ENCODE peak calls at places on chromosome 9, in seven cellular contexts. U is transverse colon, Q is thoracic aorta, X is H9, L is heart left ventricle, R is ovary, P is tibial artery. O is an unnamed sample. For H3K4me1, the result is how much of the 10 kb centered on the place peaks cover.

GRCh38 chr9:19516348-19516747 is 107.5 kb downstream of the ACER2 start:
- DNase-seq in R (no peak), X (no peak), Q (no peak), P (no peak), U (no peak), L (no peak), O (no peak)

GRCh38 chr9:89328064-89328463 is 9.8 kb downstream of the SECISBP2 start:
- DNase-seq in U (no peak), R (no peak), P (no peak), Q (no peak), X (no peak), L (no peak), O (no peak)

GRCh38 chr9:113187935-113188595 is 33.0 kb downstream of the FKBP15 start:
- DNase-seq in L (peak), Q (peak), P (peak), R (no peak), U (peak), X (no peak), O (peak)

GRCh38 chr9:7097785-7098420 is 340.1 kb downstream of the KDM4C start:
- DNase-seq in L (no peak), Q (no peak), P (no peak), X (no peak), U (no peak), R (no peak), O (no peak)

GRCh38 chr9:125325821-125326220 is 64.2 kb downstream of the GAPVD1 start:
- DNase-seq in U (no peak), X (no peak), Q (no peak), P (no peak), R (no peak), L (no peak), O (no peak)

GRCh38 chr9:122095010-122095767 is 2.1 kb upstream of the TTLL11 start:
- DNase-seq in Q (no peak), L (no peak), P (peak), U (peak), X (peak), R (no peak), O (no peak)

GRCh38 chr9:114837923-114838322 is 32.1 kb upstream of the TNFSF15 start:
- DNase-seq in U (no peak), X (no peak), P (no peak), Q (no peak), L (no peak), R (no peak), O (no peak)

GRCh38 chr9:133372144-133372543 is 3.7 kb downstream of the SURF4 start:
- DNase-seq in R (no peak), L (no peak), X (no peak), Q (no peak), P (no peak), U (no peak), O (peak)

GRCh38 chr9:36154213-36154952 is 14.8 kb upstream of the CCIN start:
- DNase-seq in L (peak), U (no peak), Q (no peak), X (no peak), R (peak), P (no peak), O (no peak)

GRCh38 chr9:109926321-109926959 is 146.4 kb downstream of the PALM2AKAP2 start:
- DNase-seq in U (peak), P (no peak), R (no peak), X (no peak), L (no peak), Q (no peak), O (no peak)

GRCh38 chr9:38417003-38417965 is 7.0 kb downstream of the IGFBPL1 start:
- DNase-seq in U (peak), R (no peak), X (peak), L (no peak), P (no peak), Q (no peak), O (no peak)

GRCh38 chr9:108708448-108708847 is 147.3 kb downstream of the ACTL7B start:
- DNase-seq in L (no peak), R (no peak), U (no peak), X (no peak), P (peak), Q (no peak), O (no peak)

GRCh38 chr9:123893831-123894460 is 36.0 kb downstream of the DENND1A start:
- DNase-seq in X (no peak), P (no peak), L (no peak), R (no peak), U (no peak), Q (no peak), O (no peak)

GRCh38 chr9:130110166-130110565 is 56.5 kb downstream of the GPR107 start:
- DNase-seq in Q (no peak), R (no peak), P (no peak), L (no peak), U (no peak), X (peak), O (no peak)

GRCh38 chr9:122228191-122228905 is 409 bp downstream of the LHX6 start:
- DNase-seq in R (no peak), Q (no peak), X (no peak), U (no peak), L (no peak), P (no peak), O (no peak)

GRCh38 chr9:110048976-110049698 is 158.8 kb downstream of the C9orf152 start:
- DNase-seq in X (peak), R (no peak), Q (no peak), L (no peak), U (no peak), P (peak), O (no peak)

GRCh38 chr9:96612966-96613589 is 6.6 kb downstream of the CDC14B start:
- DNase-seq in U (no peak), Q (no peak), L (no peak), R (no peak), X (no peak), P (no peak), O (no peak)

GRCh38 chr9:21502586-21502985 is 20.5 kb upstream of the IFNE start:
- DNase-seq in Q (no peak), X (no peak), U (no peak), L (no peak), R (no peak), P (no peak), O (no peak)

GRCh38 chr9:114051706-114052105 is 26.4 kb downstream of the AMBP start:
- DNase-seq in P (peak), Q (no peak), L (no peak), X (no peak), U (no peak), R (peak), O (no peak)

GRCh38 chr9:129458155-129458661 is 162.7 kb downstream of the C9orf50 start:
- DNase-seq in X (no peak), P (no peak), U (peak), Q (no peak), R (no peak), L (peak), O (no peak)

GRCh38 chr9:123542435-123543225 is 186.6 kb downstream of the CRB2 start:
- DNase-seq in L (no peak), U (no peak), R (no peak), Q (no peak), X (no peak), P (no peak), O (no peak)

GRCh38 chr9:87957839-87958238 is 16.5 kb downstream of the CDK20 start:
- DNase-seq in Q (no peak), L (no peak), X (no peak), R (no peak), P (no peak), U (no peak), O (no peak)

GRCh38 chr9:14671327-14671840 is 21.8 kb downstream of the ZDHHC21 start:
- DNase-seq in Q (no peak), R (no peak), U (no peak), X (no peak), L (no peak), P (no peak), O (no peak)

GRCh38 chr9:19022206-19022605 is 10.8 kb downstream of the SAXO1 start:
- DNase-seq in P (no peak), R (no peak), U (no peak), Q (no peak), L (no peak), X (no peak), O (no peak)

GRCh38 chr9:18796871-18797270 is 236.1 kb downstream of the SAXO1 start:
- DNase-seq in Q (no peak), L (no peak), R (no peak), X (no peak), U (no peak), P (no peak), O (no peak)

GRCh38 chr9:35464056-35465025 is 25.6 kb upstream of the RUSC2 start:
- DNase-seq in P (no peak), L (no peak), X (no peak), U (no peak), R (no peak), Q (no peak), O (no peak)

GRCh38 chr9:108517591-108518365 is 338.0 kb downstream of the ACTL7B start:
- DNase-seq in P (no peak), L (peak), X (no peak), U (no peak), Q (no peak), R (no peak), O (no peak)

GRCh38 chr9:33117816-33118215 is 41.3 kb upstream of the SMU1 start:
- DNase-seq in U (no peak), L (no peak), P (peak), X (no peak), Q (no peak), R (no peak), O (no peak)

GRCh38 chr9:35700031-35700430 is 10.3 kb upstream of the TPM2 start:
- DNase-seq in U (no peak), R (no peak), X (no peak), Q (no peak), L (no peak), P (no peak), O (no peak)

GRCh38 chr9:13266172-13266571 is 13.3 kb downstream of the MPDZ start:
- DNase-seq in Q (no peak), P (no peak), U (no peak), R (no peak), L (no peak), X (no peak), O (no peak)

GRCh38 chr9:130276121-130276520 is 10.6 kb downstream of the HMCN2 start:
- DNase-seq in X (no peak), Q (no peak), U (no peak), L (no peak), R (no peak), P (no peak), O (no peak)

GRCh38 chr9:3879731-3880493 is 354.1 kb upstream of the RFX3 start:
- DNase-seq in X (no peak), R (no peak), U (no peak), Q (no peak), L (no peak), P (no peak), O (no peak)

GRCh38 chr9:25994605-25995004 is 316.4 kb upstream of the TUSC1 start:
- DNase-seq in P (no peak), U (no peak), X (no peak), R (no peak), L (no peak), Q (no peak), O (no peak)

GRCh38 chr9:121743441-121744001 is 92.1 kb downstream of the DAB2IP start:
- DNase-seq in U (peak), X (peak), R (peak), P (peak), Q (peak), L (peak), O (peak)

GRCh38 chr9:35599763-35600604 is 5.1 kb upstream of the TESK1 start:
- DNase-seq in Q (no peak), U (no peak), X (peak), L (no peak), R (no peak), P (no peak), O (peak)

GRCh38 chr9:118882674-118883073 is 486.6 kb downstream of the BRINP1 start:
- DNase-seq in R (no peak), P (no peak), L (no peak), U (no peak), X (no peak), Q (no peak), O (no peak)

GRCh38 chr9:4344946-4345345 is 45.1 kb upstream of the GLIS3 start:
- DNase-seq in L (no peak), X (no peak), P (no peak), Q (no peak), R (no peak), U (no peak), O (no peak)

GRCh38 chr9:16410601-16411285 is 459.7 kb downstream of the BNC2 start:
- DNase-seq in R (peak), U (no peak), X (no peak), P (no peak), L (no peak), Q (no peak), O (no peak)
- H3K4me1 ChIP-seq in R (under half), U (under half), X (under half), P (under half), L (under half), Q (under half), O (under half)

GRCh38 chr9:117869287-117869686 is 165.1 kb downstream of the TLR4 start:
- DNase-seq in X (no peak), Q (no peak), L (no peak), R (no peak), P (no peak), U (no peak), O (no peak)
- TF ChIP-seq CTCF in X (peak), Q (no peak), L (no peak), R (no peak), P (no peak), U (no peak), O (no peak)

GRCh38 chr9:83934569-83935275 is 13.5 kb upstream of the KIF27 start:
- DNase-seq in X (no peak), U (no peak), R (no peak), L (no peak), Q (no peak), P (no peak), O (no peak)

GRCh38 chr9:83935276-83935890 is 14.2 kb upstream of the KIF27 start:
- DNase-seq in R (no peak), L (no peak), P (no peak), Q (no peak), U (no peak), X (no peak), O (no peak)

GRCh38 chr9:83932851-83933250 is 11.6 kb upstream of the KIF27 start:
- DNase-seq in U (no peak), Q (no peak), R (no peak), L (no peak), X (no peak), P (no peak), O (no peak)

GRCh38 chr9:83932001-83932400 is 10.8 kb upstream of the KIF27 start:
- DNase-seq in Q (no peak), P (no peak), R (no peak), U (no peak), X (no peak), L (no peak), O (no peak)

GRCh38 chr9:83933804-83934203 is 12.6 kb upstream of the KIF27 start:
- DNase-seq in X (no peak), Q (no peak), P (no peak), U (no peak), R (no peak), L (no peak), O (no peak)
- H3K4me1 ChIP-seq in X (under half), Q (under half), P (under half), U (under half), R (under half), L (under half), O (under half)

GRCh38 chr9:2180704-2181103 is 165.6 kb downstream of the SMARCA2 start:
- DNase-seq in P (no peak), R (no peak), X (no peak), U (no peak), L (no peak), Q (no peak), O (no peak)

GRCh38 chr9:2180171-2180570 is 165.0 kb downstream of the SMARCA2 start:
- DNase-seq in P (no peak), R (no peak), Q (no peak), L (no peak), X (no peak), U (no peak), O (no peak)

GRCh38 chr9:2181794-2182193 is 166.6 kb downstream of the SMARCA2 start:
- DNase-seq in P (no peak), U (peak), L (no peak), X (peak), Q (no peak), R (no peak), O (peak)

GRCh38 chr9:2178034-2178734 is 163.0 kb downstream of the SMARCA2 start:
- DNase-seq in L (no peak), U (no peak), P (no peak), X (no peak), R (no peak), Q (no peak), O (no peak)

DNA sequence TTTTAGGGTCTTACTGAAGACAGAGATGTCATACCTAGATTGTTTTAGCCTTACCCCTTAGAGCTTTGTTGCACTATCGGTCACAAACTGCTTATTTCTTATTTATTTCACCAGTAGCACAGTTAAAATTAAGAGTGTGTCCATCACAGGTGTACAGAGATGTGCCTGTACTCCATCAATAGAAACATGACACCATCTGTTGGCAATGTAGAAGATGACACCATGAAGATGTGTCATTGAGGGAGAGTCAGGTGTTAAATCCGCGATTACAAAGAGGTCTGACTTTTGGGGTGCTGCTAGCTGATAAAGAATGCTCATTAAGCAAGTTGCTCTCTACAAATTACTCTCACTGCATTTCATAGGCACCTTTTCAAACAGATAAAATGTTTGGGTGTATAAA is 164.4 kb downstream of the SMARCA2 start:
- DNase-seq in U (no peak), Q (no peak), X (no peak), P (no peak), R (no peak), L (no peak), O (no peak)
- TF ChIP-seq CTCF in U (no peak), Q (no peak), X (no peak), P (no peak), R (no peak), L (no peak), O (no peak)